ENCODE peak calls at places on chromosome 6, in four cellular contexts. I is HepG2, Y is H1, G is GM12878. A is an unnamed sample.

GRCh38 chr6:169172435-169172834 is 81.2 kb downstream of the THBS2 start:
- DNase-seq in I (no peak), Y (no peak), G (no peak), A (no peak)

GRCh38 chr6:48782230-48782629 is 671.2 kb upstream of the PTCHD4 start:
- DNase-seq in G (no peak), I (no peak), Y (no peak), A (no peak)

GRCh38 chr6:160391419-160392116 is 43.4 kb downstream of the SLC22A3 start:
- DNase-seq in I (peak; percentile 73), G (no peak), Y (no peak), A (no peak)

GRCh38 chr6:73798592-73798991 is 102.6 kb downstream of the CD109 start:
- DNase-seq in Y (no peak), G (no peak), I (peak; percentile 66), A (no peak)

GRCh38 chr6:22636450-22636849 is 67.1 kb downstream of the HDGFL1 start:
- DNase-seq in Y (no peak), I (no peak), G (no peak), A (no peak)

GRCh38 chr6:14881399-14881798 is 364.5 kb upstream of the JARID2 start:
- DNase-seq in I (no peak), Y (no peak), G (no peak), A (no peak)

GRCh38 chr6:85300581-85300980 is 149.3 kb upstream of the NT5E start:
- DNase-seq in I (no peak), Y (no peak), G (no peak), A (no peak)

GRCh38 chr6:37862992-37863391 is 43.5 kb downstream of the ZFAND3 start:
- DNase-seq in G (no peak), Y (no peak), I (no peak), A (no peak)

GRCh38 chr6:12886961-12887775 is 170.6 kb downstream of the PHACTR1 start:
- DNase-seq in I (no peak), G (no peak), Y (peak; percentile 54), A (peak; percentile 47)

GRCh38 chr6:166957087-166957804 is 896 bp upstream of the RNASET2 start:
- DNase-seq in I (peak; percentile 87), Y (no peak), G (no peak), A (no peak)

GRCh38 chr6:166955121-166955864 is 1.1 kb downstream of the RNASET2 start:
- DNase-seq in Y (no peak), G (no peak), I (no peak), A (no peak)

GRCh38 chr6:166956444-166957086 is at the start of gene RNASET2:
- DNase-seq in Y (no peak), G (no peak), I (peak; percentile 88), A (peak; percentile 74)

GRCh38 chr6:166954118-166954713 is 2.1 kb downstream of the RNASET2 start:
- DNase-seq in I (no peak), G (no peak), Y (no peak), A (no peak)

GRCh38 chr6:166955865-166956443 is 396 bp downstream of the RNASET2 start:
- DNase-seq in Y (no peak), I (no peak), G (no peak), A (peak; percentile 9)
- H3K9ac ChIP-seq in Y (no peak overlapping the region), I (peak overlapping the region; percentile 81), G (peak overlapping the region; percentile 83), A (peak overlapping the region; percentile 83)

GRCh38 chr6:90179190-90180169 is 117.2 kb downstream of the BACH2 start:
- DNase-seq in Y (no peak), I (no peak), G (no peak), A (no peak)
- H3K4me1 ChIP-seq in Y (no peaks in the 10 kb centered on the region), I (no peaks in the 10 kb centered on the region), G (peaks cover 3% of the 10 kb centered on the region), A (no peaks in the 10 kb centered on the region)

GRCh38 chr6:33912177-33912576 is 108.4 kb upstream of the MLN start:
- DNase-seq in Y (no peak), I (no peak), G (no peak), A (no peak)

GRCh38 chr6:33911488-33911887 is 107.7 kb upstream of the MLN start:
- DNase-seq in G (no peak), Y (no peak), I (no peak), A (no peak)

GRCh38 chr6:33914519-33915120 is 110.8 kb upstream of the MLN start:
- DNase-seq in G (no peak), I (no peak), Y (no peak), A (no peak)

GRCh38 chr6:33918175-33918695 is 114.4 kb upstream of the MLN start:
- DNase-seq in Y (no peak), G (no peak), I (no peak), A (no peak)

DNA sequence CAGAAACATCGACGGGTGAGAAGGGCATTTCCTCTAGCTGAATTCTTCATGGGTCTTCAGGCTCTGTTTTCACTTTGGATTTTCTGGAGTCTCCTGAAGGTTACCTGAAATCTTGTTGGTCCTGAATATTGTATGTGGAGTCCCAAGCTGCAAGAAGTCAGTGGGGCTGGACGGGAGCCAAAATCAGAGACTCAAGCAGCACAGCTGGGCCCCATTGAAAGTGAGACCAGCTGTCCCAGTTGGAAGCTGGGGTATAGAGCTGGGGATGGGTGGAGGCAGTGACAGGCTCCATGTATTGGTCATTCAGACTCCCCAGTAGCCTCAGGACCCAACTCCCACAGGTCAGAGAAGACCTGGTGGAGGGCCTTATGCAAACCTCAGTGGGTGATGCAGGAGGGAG is 111.3 kb upstream of the MLN start:
- DNase-seq in Y (no peak), G (no peak), I (no peak), A (no peak)
- TF ChIP-seq SUZ12 in Y (no peak), G (no peak), I (no peak), A (no peak)

DNA sequence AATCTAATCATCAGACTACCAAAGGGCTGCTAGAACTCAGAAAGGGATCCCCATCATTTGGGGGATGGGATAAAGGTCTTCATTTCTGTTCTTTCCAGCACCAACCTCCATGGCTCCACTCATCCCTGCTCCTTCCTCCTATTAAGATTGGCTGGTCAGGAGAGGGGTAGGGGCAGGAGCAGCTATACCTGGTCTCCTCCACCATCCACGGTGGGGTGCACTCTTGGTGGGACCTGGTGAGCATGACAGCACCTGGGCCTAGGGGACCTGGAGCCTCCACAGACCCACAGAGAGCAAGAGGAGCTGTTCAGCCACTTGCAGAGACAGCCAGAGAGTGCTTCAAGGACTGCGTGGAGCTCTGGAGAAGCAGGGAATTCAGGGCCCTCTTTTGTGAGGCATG is 6.1 kb upstream of the ULBP2 start:
- DNase-seq in I (no peak), Y (no peak), G (no peak), A (no peak)
- H3K9ac ChIP-seq in I (no peak overlapping the region), Y (no peak overlapping the region), G (no peak overlapping the region), A (no peak overlapping the region)

DNA sequence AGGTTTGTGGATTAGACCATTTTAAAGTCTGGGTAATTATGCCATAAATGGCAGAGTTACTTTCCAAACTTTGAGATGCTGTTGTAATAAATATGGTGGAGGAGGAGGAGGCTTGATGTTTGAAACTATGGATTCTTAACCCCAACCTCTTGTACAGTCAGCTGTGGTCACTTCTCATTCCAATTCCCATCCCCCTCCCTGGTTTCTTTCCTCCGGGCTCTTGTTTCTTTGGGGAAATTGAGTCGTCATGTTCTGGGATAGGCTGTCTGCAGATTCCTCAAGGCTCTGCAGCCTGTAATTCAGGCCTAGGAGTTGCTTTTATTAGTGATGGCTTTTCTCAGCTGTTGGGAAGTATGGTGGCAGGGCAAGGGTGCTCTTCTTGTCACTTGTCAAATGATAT is 2.5 kb downstream of the PTK7 start:
- DNase-seq in Y (no peak), I (no peak), G (no peak), A (no peak)
- H3K4me1 ChIP-seq in Y (peaks cover 9% of the 10 kb centered on the region), I (peaks cover 67% of the 10 kb centered on the region), G (peaks cover 7% of the 10 kb centered on the region), A (peaks cover 17% of the 10 kb centered on the region)

GRCh38 chr6:106805017-106805335 is 169.6 kb downstream of the CD24 start:
- DNase-seq in I (no peak), Y (no peak), G (no peak), A (no peak)

GRCh38 chr6:106805771-106806170 is 168.8 kb downstream of the CD24 start:
- DNase-seq in G (no peak), I (no peak), Y (no peak), A (no peak)

GRCh38 chr6:106808758-106809157 is 165.8 kb downstream of the CD24 start:
- DNase-seq in Y (no peak), I (no peak), G (no peak), A (no peak)

GRCh38 chr6:106811088-106811686 is 163.3 kb downstream of the CD24 start:
- DNase-seq in Y (no peak), I (no peak), G (no peak), A (no peak)

GRCh38 chr6:106807946-106808611 is 166.4 kb downstream of the CD24 start:
- DNase-seq in Y (no peak), G (no peak), I (peak; percentile 30), A (no peak)
- TF ChIP-seq SUZ12 in Y (no peak), G (no peak), I (no peak), A (no peak)

DNA sequence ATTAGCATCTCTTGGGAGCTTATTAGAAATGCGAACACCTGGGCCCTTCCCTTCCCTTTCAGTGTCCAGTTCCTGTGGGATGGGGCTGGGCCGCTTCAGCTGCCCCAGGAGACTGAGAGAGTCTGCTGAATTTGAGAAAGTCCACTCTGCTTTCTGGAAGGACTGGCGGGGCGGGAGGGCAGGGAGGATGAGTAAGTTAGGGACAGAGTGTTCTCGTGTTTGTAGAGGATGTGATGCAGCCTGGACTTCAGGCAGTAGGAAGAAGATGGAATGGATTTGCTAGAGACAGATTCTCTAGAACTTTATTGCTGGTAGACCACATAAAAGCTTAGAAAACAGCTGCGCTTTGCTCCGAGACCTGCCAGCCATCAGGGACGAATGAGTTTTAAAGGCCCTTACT is 1.1 kb upstream of the TULP4 start:
- DNase-seq in Y (no peak), G (no peak), I (no peak), A (no peak)
- H3K9ac ChIP-seq in Y (no peak overlapping the region), G (no peak overlapping the region), I (no peak overlapping the region), A (no peak overlapping the region)

A was measured in NT2/D1.